ENCODE peak calls at places on chromosomes 1 and 21, in nine cellular contexts. D is AG09309; Q is activated CD4-positive, CD25-positive, alpha-beta regulatory T cell treated with anti-CD3 and anti-CD28 coated beads, Interleukin-2, amount 50 U/mL, for 72 hours; F is right lobe of liver; H is tibial nerve; Y is progenitor cell of endocrine pancreas; N is foreskin fibroblast; G is activated T-cell treated with anti-CD3 and anti-CD28 coated beads for 1 hour; C is glutamatergic neuron. A is an unnamed sample.
A peak's percentile ranks its signal among the peaks of the same experiment; 100 is the strongest.

GRCh38 chr1:62391369-62391971 is 45.4 kb upstream of the USP1 start:
- DNase-seq in D (no peak), Q (no peak), F (no peak), H (no peak), Y (no peak), N (no peak), G (no peak), C (peak; percentile 65), A (no peak)

GRCh38 chr1:109201123-109201703 is 12.5 kb upstream of the SARS1 start:
- DNase-seq in D (peak; percentile 73), Q (no peak), F (peak; percentile 51), H (no peak), Y (no peak), N (peak; percentile 89), G (peak; percentile 9), C (peak; percentile 37), A (no peak)

GRCh38 chr1:201696217-201696761 is 132.7 kb upstream of the IPO9 start:
- DNase-seq in D (peak; percentile 89), Q (no peak), F (no peak), H (peak; percentile 90), Y (no peak), N (peak; percentile 97), G (no peak), C (peak; percentile 10), A (no peak)

GRCh38 chr1:212613440-212614335 is 5.1 kb downstream of the ATF3 start:
- DNase-seq in D (no peak), Q (no peak), F (no peak), H (no peak), Y (no peak), N (no peak), G (no peak), C (no peak), A (no peak)

GRCh38 chr21:43308101-43308500 is 118.8 kb downstream of the SIK1 start:
- DNase-seq in D (no peak), Q (no peak), F (no peak), H (no peak), Y (no peak), N (no peak), G (no peak), C (peak; percentile 10), A (peak; percentile 53)

GRCh38 chr1:247390116-247390791 is 25.7 kb upstream of the NLRP3 start:
- DNase-seq in D (peak; percentile 32), Q (peak; percentile 79), F (peak; percentile 81), H (peak; percentile 87), Y (peak; percentile 69), N (peak; percentile 33), G (peak; percentile 76), C (peak; percentile 76), A (peak; percentile 82)

GRCh38 chr21:28959367-28960099 is 33.1 kb downstream of the LTN1 start:
- DNase-seq in D (peak; percentile 39), Q (no peak), F (no peak), H (no peak), Y (no peak), N (peak; percentile 36), G (no peak), C (no peak), A (no peak)

GRCh38 chr21:17554619-17555472 is 42.0 kb downstream of the CXADR start:
- DNase-seq in D (no peak), Q (no peak), F (no peak), H (no peak), Y (no peak), N (peak; percentile 6), G (no peak), C (no peak), A (no peak)

GRCh38 chr1:169110265-169110664 is 3.8 kb downstream of the ATP1B1 start:
- DNase-seq in D (no peak), Q (no peak), F (no peak), H (no peak), Y (no peak), N (no peak), G (no peak), C (no peak), A (no peak)